ENCODE peak calls at places on chromosomes 11 and 22, in seven cellular contexts. One of them, this sample, is unnamed.
A peak's percentile ranks its signal among the peaks of the same experiment; 100 is the strongest.

GRCh38 chr11:395866-396265 is 1.9 kb downstream of the PKP3 start:
- DNase-seq in EL: no peak
- DNase-seq in mammary epithelial cell: peak; percentile 41
- DNase-seq in NCI-H1417: no peak
- DNase-seq in ELF-1: no peak
- DNase-seq in coronary artery: no peak
- DNase-seq in HTR-8/SVneo: no peak
- DNase-seq in this sample: no peak

GRCh38 chr11:71527576-71528210 is 626 bp downstream of the KRTAP5-7 start:
- DNase-seq in EL: no peak
- DNase-seq in mammary epithelial cell: no peak
- DNase-seq in NCI-H1417: no peak
- DNase-seq in ELF-1: no peak
- DNase-seq in coronary artery: no peak
- DNase-seq in HTR-8/SVneo: no peak
- DNase-seq in this sample: no peak

GRCh38 chr22:31106001-31106571 is 1.3 kb downstream of the SELENOM start:
- DNase-seq in EL: peak; percentile 43
- DNase-seq in mammary epithelial cell: no peak
- DNase-seq in NCI-H1417: no peak
- DNase-seq in ELF-1: no peak
- DNase-seq in coronary artery: peak; percentile 76
- DNase-seq in HTR-8/SVneo: no peak
- DNase-seq in this sample: peak; percentile 33

GRCh38 chr22:25083414-25084166 is 116.1 kb upstream of the CRYBB3 start:
- DNase-seq in EL: no peak
- DNase-seq in mammary epithelial cell: peak; percentile 30
- DNase-seq in NCI-H1417: peak; percentile 3
- DNase-seq in ELF-1: peak; percentile 77
- DNase-seq in coronary artery: no peak
- DNase-seq in HTR-8/SVneo: no peak
- DNase-seq in this sample: no peak

GRCh38 chr11:119262668-119263351 is 54.1 kb downstream of the MCAM start:
- DNase-seq in EL: peak; percentile 53
- DNase-seq in mammary epithelial cell: peak; percentile 31
- DNase-seq in NCI-H1417: no peak
- DNase-seq in ELF-1: no peak
- DNase-seq in coronary artery: no peak
- DNase-seq in HTR-8/SVneo: peak; percentile 31
- DNase-seq in this sample: peak; percentile 74

GRCh38 chr11:114251797-114252327 is 44.3 kb upstream of the NNMT start:
- DNase-seq in EL: no peak
- DNase-seq in mammary epithelial cell: no peak
- DNase-seq in NCI-H1417: no peak
- DNase-seq in ELF-1: peak; percentile 26
- DNase-seq in coronary artery: no peak
- DNase-seq in HTR-8/SVneo: no peak
- DNase-seq in this sample: no peak

GRCh38 chr22:38940985-38941384 is 16.4 kb upstream of the APOBEC3A start:
- DNase-seq in EL: no peak
- DNase-seq in mammary epithelial cell: no peak
- DNase-seq in NCI-H1417: no peak
- DNase-seq in ELF-1: no peak
- DNase-seq in coronary artery: no peak
- DNase-seq in HTR-8/SVneo: no peak
- DNase-seq in this sample: no peak

GRCh38 chr22:47626428-47627390 is 864.3 kb downstream of the TBC1D22A start:
- DNase-seq in EL: no peak
- DNase-seq in mammary epithelial cell: no peak
- DNase-seq in NCI-H1417: no peak
- DNase-seq in ELF-1: no peak
- DNase-seq in coronary artery: peak; percentile 56
- DNase-seq in HTR-8/SVneo: no peak
- DNase-seq in this sample: no peak

GRCh38 chr11:14499178-14499559 is 442 bp downstream of the COPB1 start:
- DNase-seq in EL: peak; percentile 28
- DNase-seq in mammary epithelial cell: peak; percentile 8
- DNase-seq in NCI-H1417: peak; percentile 64
- DNase-seq in ELF-1: no peak
- DNase-seq in coronary artery: no peak
- DNase-seq in HTR-8/SVneo: peak; percentile 19
- DNase-seq in this sample: no peak

GRCh38 chr22:43860126-43860525 is 2.2 kb downstream of the SULT4A1 start:
- DNase-seq in EL: no peak
- DNase-seq in mammary epithelial cell: no peak
- DNase-seq in NCI-H1417: no peak
- DNase-seq in ELF-1: no peak
- DNase-seq in coronary artery: no peak
- DNase-seq in HTR-8/SVneo: no peak
- DNase-seq in this sample: no peak

GRCh38 chr11:129286813-129287212 is 88.8 kb upstream of the BARX2 start:
- DNase-seq in EL: no peak
- DNase-seq in mammary epithelial cell: no peak
- DNase-seq in NCI-H1417: peak; percentile 94
- DNase-seq in ELF-1: no peak
- DNase-seq in coronary artery: no peak
- DNase-seq in HTR-8/SVneo: no peak
- DNase-seq in this sample: peak; percentile 7

GRCh38 chr22:20587206-20587958 is 80.0 kb downstream of the MED15 start:
- DNase-seq in EL: no peak
- DNase-seq in mammary epithelial cell: no peak
- DNase-seq in NCI-H1417: no peak
- DNase-seq in ELF-1: no peak
- DNase-seq in coronary artery: no peak
- DNase-seq in HTR-8/SVneo: no peak
- DNase-seq in this sample: no peak

GRCh38 chr11:116186592-116186991 is 586.2 kb downstream of the BUD13 start:
- DNase-seq in EL: no peak
- DNase-seq in mammary epithelial cell: no peak
- DNase-seq in NCI-H1417: no peak
- DNase-seq in ELF-1: no peak
- DNase-seq in coronary artery: no peak
- DNase-seq in HTR-8/SVneo: no peak
- DNase-seq in this sample: no peak

GRCh38 chr22:30245181-30245984 is 1.2 kb downstream of the LIF start:
- DNase-seq in EL: no peak
- DNase-seq in mammary epithelial cell: peak; percentile 50
- DNase-seq in NCI-H1417: no peak
- DNase-seq in ELF-1: no peak
- DNase-seq in coronary artery: no peak
- DNase-seq in HTR-8/SVneo: no peak
- DNase-seq in this sample: no peak

GRCh38 chr22:27596133-27596905 is 205.2 kb downstream of the MN1 start:
- DNase-seq in EL: no peak
- DNase-seq in mammary epithelial cell: no peak
- DNase-seq in NCI-H1417: no peak
- DNase-seq in ELF-1: no peak
- DNase-seq in coronary artery: no peak
- DNase-seq in HTR-8/SVneo: no peak
- DNase-seq in this sample: no peak